ENCODE peak calls at places on chromosomes 7 and 10, in ten cellular contexts. W, H, R, U, Q, D, J, A, P and Z are unnamed samples.

GRCh38 chr10:70809011-70809611 is 6.6 kb upstream of the SGPL1 start:
- DNase-seq in W (no peak), H (no peak), R (no peak), U (no peak), Q (no peak), D (no peak), J (no peak), A (no peak), P (no peak), Z (no peak)

GRCh38 chr10:11015371-11015934 is 2.2 kb upstream of the CELF2 start:
- DNase-seq in W (no peak), H (no peak), R (no peak), U (no peak), Q (no peak), D (no peak), J (no peak), A (no peak), P (no peak), Z (no peak)

GRCh38 chr10:114504769-114505579 is 100.7 kb upstream of the AFAP1L2 start:
- DNase-seq in W (no peak), H (no peak), R (no peak), U (peak), Q (no peak), D (no peak), J (no peak), A (peak), P (no peak), Z (no peak)

GRCh38 chr7:85102813-85103350 is 84.0 kb downstream of the SEMA3D start:
- DNase-seq in W (no peak), H (no peak), R (no peak), U (no peak), Q (no peak), D (no peak), J (no peak), A (peak), P (no peak), Z (no peak)

GRCh38 chr10:131858583-131859340 is 42.0 kb upstream of the PPP2R2D start:
- DNase-seq in W (no peak), H (no peak), R (peak), U (no peak), Q (no peak), D (no peak), J (peak), A (no peak), P (no peak), Z (peak)

GRCh38 chr7:2843711-2844152 is 376 bp downstream of the GNA12 start:
- DNase-seq in W (peak), H (no peak), R (peak), U (peak), Q (no peak), D (no peak), J (peak), A (peak), P (no peak), Z (no peak)

GRCh38 chr7:82362129-82362528 is 81.4 kb downstream of the CACNA2D1 start:
- DNase-seq in W (no peak), H (no peak), R (no peak), U (no peak), Q (no peak), D (no peak), J (no peak), A (peak), P (no peak), Z (no peak)

GRCh38 chr10:3902054-3902808 is 117.2 kb upstream of the KLF6 start:
- DNase-seq in W (no peak), H (no peak), R (no peak), U (no peak), Q (peak), D (peak), J (no peak), A (no peak), P (no peak), Z (no peak)

GRCh38 chr7:98202367-98203195 is 8.7 kb upstream of the BHLHA15 start:
- DNase-seq in W (no peak), H (no peak), R (no peak), U (no peak), Q (no peak), D (peak), J (peak), A (no peak), P (no peak), Z (no peak)

GRCh38 chr10:31758495-31758894 is 170.1 kb downstream of the ARHGAP12 start:
- DNase-seq in W (no peak), H (no peak), R (no peak), U (no peak), Q (no peak), D (no peak), J (no peak), A (no peak), P (no peak), Z (no peak)

GRCh38 chr7:5425507-5426225 is 2.0 kb upstream of the TNRC18 start:
- DNase-seq in W (peak), H (no peak), R (peak), U (peak), Q (peak), D (no peak), J (peak), A (peak), P (no peak), Z (no peak)

GRCh38 chr10:70472799-70473452 is 5.6 kb upstream of the PALD1 start:
- DNase-seq in W (no peak), H (no peak), R (no peak), U (no peak), Q (no peak), D (no peak), J (no peak), A (no peak), P (no peak), Z (no peak)

GRCh38 chr7:142809671-142810070 is 38.9 kb downstream of the PRSS2 start:
- DNase-seq in W (no peak), H (no peak), R (no peak), U (no peak), Q (no peak), D (no peak), J (no peak), A (no peak), P (no peak), Z (no peak)

GRCh38 chr10:118107541-118107940 is 60.8 kb upstream of the RAB11FIP2 start:
- DNase-seq in W (no peak), H (no peak), R (no peak), U (no peak), Q (no peak), D (no peak), J (no peak), A (no peak), P (no peak), Z (no peak)

GRCh38 chr10:45374451-45375052 is 536 bp downstream of the ALOX5 start:
- DNase-seq in W (no peak), H (no peak), R (no peak), U (no peak), Q (no peak), D (no peak), J (peak), A (no peak), P (no peak), Z (peak)

GRCh38 chr10:110267246-110267645 is 37.5 kb downstream of the SMNDC1 start:
- DNase-seq in W (no peak), H (no peak), R (no peak), U (no peak), Q (no peak), D (no peak), J (no peak), A (no peak), P (no peak), Z (no peak)

GRCh38 chr7:53292341-53292740 is 256.9 kb downstream of the POM121L12 start:
- DNase-seq in W (no peak), H (no peak), R (no peak), U (no peak), Q (no peak), D (no peak), J (no peak), A (no peak), P (no peak), Z (no peak)

GRCh38 chr7:87926581-87927461 is 7.2 kb upstream of the ADAM22 start:
- DNase-seq in W (no peak), H (no peak), R (no peak), U (no peak), Q (no peak), D (no peak), J (no peak), A (no peak), P (no peak), Z (no peak)

GRCh38 chr7:149854611-149855367 is 16.6 kb downstream of the ZNF862 start:
- DNase-seq in W (no peak), H (no peak), R (no peak), U (peak), Q (peak), D (no peak), J (peak), A (peak), P (peak), Z (no peak)

GRCh38 chr7:37665352-37666022 is 18.1 kb upstream of the GPR141 start:
- DNase-seq in W (no peak), H (no peak), R (no peak), U (no peak), Q (no peak), D (no peak), J (no peak), A (no peak), P (no peak), Z (no peak)

GRCh38 chr7:100739934-100740333 is 6.5 kb downstream of the ZAN start:
- DNase-seq in W (no peak), H (no peak), R (no peak), U (no peak), Q (no peak), D (no peak), J (no peak), A (no peak), P (no peak), Z (no peak)

GRCh38 chr10:28991326-28991725 is 297.5 kb upstream of the LYZL1 start:
- DNase-seq in W (peak), H (no peak), R (no peak), U (no peak), Q (no peak), D (no peak), J (no peak), A (peak), P (peak), Z (no peak)

GRCh38 chr7:120334475-120334874 is 61.5 kb downstream of the KCND2 start:
- DNase-seq in W (no peak), H (no peak), R (no peak), U (no peak), Q (no peak), D (no peak), J (no peak), A (no peak), P (no peak), Z (no peak)

GRCh38 chr10:129774082-129774735 is 189.9 kb downstream of the EBF3 start:
- DNase-seq in W (no peak), H (no peak), R (peak), U (no peak), Q (no peak), D (no peak), J (peak), A (no peak), P (no peak), Z (no peak)

GRCh38 chr10:17418249-17418648 is 36.1 kb downstream of the ST8SIA6 start:
- DNase-seq in W (no peak), H (no peak), R (no peak), U (no peak), Q (no peak), D (no peak), J (no peak), A (no peak), P (no peak), Z (no peak)

GRCh38 chr7:38057829-38058228 is 120.2 kb upstream of the STARD3NL start:
- DNase-seq in W (no peak), H (no peak), R (no peak), U (peak), Q (no peak), D (no peak), J (no peak), A (no peak), P (no peak), Z (no peak)

GRCh38 chr7:50349963-50350944 is 45.7 kb downstream of the IKZF1 start:
- DNase-seq in W (no peak), H (no peak), R (no peak), U (no peak), Q (no peak), D (no peak), J (no peak), A (no peak), P (no peak), Z (no peak)

GRCh38 chr10:3149918-3150317 is 22.7 kb downstream of the PITRM1 start:
- DNase-seq in W (no peak), H (no peak), R (peak), U (no peak), Q (no peak), D (no peak), J (no peak), A (no peak), P (no peak), Z (no peak)

GRCh38 chr7:21927693-21928092 is 18.0 kb downstream of the CDCA7L start:
- DNase-seq in W (no peak), H (no peak), R (no peak), U (no peak), Q (no peak), D (no peak), J (no peak), A (no peak), P (no peak), Z (no peak)

GRCh38 chr10:4195214-4195613 is 410.2 kb upstream of the KLF6 start:
- DNase-seq in W (no peak), H (no peak), R (no peak), U (no peak), Q (no peak), D (no peak), J (no peak), A (peak), P (peak), Z (no peak)

DNA sequence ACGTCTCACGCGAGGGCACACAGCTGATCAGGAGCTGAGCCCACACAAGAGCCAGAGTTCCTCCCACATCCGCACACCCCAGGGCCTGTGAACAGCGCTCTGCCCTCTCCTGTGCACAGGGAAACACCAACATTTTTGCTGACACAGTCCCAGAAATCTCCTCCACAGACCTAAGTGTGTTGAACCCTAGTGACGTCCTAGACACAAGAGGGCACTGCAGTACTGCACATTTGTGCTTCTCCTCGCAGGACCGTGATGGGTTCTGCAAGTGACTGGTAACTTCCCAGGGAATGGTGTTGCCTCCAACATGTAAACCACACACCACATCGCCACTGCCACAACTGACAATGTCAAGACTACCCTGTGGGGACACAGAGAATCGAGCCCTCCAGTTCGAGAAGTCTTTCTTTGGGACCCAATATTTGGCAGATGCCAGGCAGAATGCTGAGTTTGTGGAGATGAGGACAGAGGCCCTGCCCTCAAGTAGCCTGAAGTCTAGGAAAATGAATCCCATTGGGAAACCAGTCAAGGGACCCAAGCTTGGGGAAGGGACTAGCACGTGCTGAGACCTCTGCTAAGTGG is 170.3 kb downstream of the PAXIP1 start:
- DNase-seq in W (no peak), H (no peak), R (no peak), U (peak), Q (no peak), D (no peak), J (no peak), A (no peak), P (peak), Z (no peak)
- TF ChIP-seq CTCF in W (no peak), H (no peak), R (no peak), U (peak), Q (no peak), D (no peak), J (no peak), A (no peak), P (no peak), Z (no peak)

GRCh38 chr10:14654821-14655382 is 119.8 kb downstream of the FAM107B start:
- DNase-seq in W (no peak), H (no peak), R (no peak), U (peak), Q (no peak), D (no peak), J (no peak), A (no peak), P (no peak), Z (no peak)
- TF ChIP-seq CTCF in W (no peak), H (no peak), R (no peak), U (no peak), Q (no peak), D (no peak), J (no peak), A (no peak), P (no peak), Z (no peak)

DNA sequence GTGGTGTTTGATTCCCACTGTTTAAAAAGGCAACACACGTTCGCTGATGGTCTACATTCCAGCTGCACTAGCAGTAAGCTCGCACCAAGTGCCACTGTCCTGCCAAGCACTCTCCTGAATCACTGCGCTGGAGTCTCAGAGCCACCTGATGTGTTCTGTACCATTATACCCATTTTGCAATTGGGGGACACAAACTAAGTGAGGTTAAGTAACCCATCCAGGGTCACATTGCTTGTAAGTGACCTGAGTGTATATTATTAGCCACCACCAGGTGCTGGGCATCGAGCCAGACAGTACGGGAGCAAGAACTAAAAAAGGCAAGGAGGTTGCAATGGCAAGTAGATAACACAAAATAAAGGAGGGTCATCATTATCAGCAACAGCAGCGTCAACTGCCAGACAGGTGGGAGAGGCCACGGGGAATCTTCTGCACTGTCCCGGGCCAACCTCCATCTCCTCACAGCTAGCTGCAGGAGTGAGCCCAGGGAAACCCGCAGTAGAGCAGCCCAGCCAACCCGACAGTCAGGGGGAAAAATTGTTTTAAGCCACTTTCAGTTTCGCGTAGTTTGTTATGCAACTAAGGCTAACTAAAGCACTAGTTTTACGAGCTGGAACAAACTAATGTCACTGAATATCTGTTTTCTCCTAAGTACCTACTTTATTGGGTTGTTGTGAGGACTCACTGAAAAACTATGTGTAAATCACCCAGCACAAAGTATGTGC is 712 bp upstream of the CPVL start:
- DNase-seq in W (peak), H (no peak), R (no peak), U (peak), Q (peak), D (no peak), J (no peak), A (no peak), P (peak), Z (no peak)
- TF ChIP-seq CTCF in W (peak), H (no peak), R (no peak), U (no peak), Q (peak), D (no peak), J (no peak), A (no peak), P (no peak), Z (no peak)

DNA sequence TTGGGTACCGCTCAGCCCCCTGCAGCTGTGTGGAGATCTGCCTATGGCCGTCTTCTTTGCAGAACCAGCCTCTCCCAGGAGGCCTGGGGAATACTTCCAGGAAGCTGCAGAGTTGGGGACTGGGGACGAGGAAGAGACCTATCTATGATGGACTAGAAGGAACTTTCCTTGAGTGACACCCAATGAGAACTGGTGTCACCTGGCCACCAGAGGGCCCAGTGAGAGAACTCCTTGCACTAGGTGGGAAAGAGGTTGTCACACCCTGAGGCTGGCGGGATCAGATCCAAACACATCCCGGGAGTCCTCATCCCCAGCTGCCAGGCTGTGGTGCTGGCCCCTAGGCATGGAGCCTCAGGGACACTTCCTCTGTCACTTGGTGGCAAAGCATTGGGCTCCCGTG is 4.9 kb upstream of the GRID2IP start:
- DNase-seq in W (no peak), H (no peak), R (no peak), U (no peak), Q (no peak), D (no peak), J (no peak), A (no peak), P (no peak), Z (no peak)
- TF ChIP-seq CTCF in W (no peak), H (no peak), R (no peak), U (no peak), Q (no peak), D (no peak), J (peak), A (no peak), P (peak), Z (no peak)

GRCh38 chr10:105974803-105975456 is 1189.6 kb downstream of the SORCS1 start:
- DNase-seq in W (no peak), H (no peak), R (no peak), U (peak), Q (no peak), D (no peak), J (no peak), A (peak), P (no peak), Z (no peak)
- TF ChIP-seq CTCF in W (peak), H (peak), R (peak), U (peak), Q (peak), D (no peak), J (peak), A (peak), P (no peak), Z (no peak)

GRCh38 chr7:128031901-128032604 is 816 bp upstream of the LRRC4 start:
- DNase-seq in W (peak), H (no peak), R (peak), U (peak), Q (peak), D (peak), J (peak), A (peak), P (no peak), Z (peak)
- TF ChIP-seq CTCF in W (peak), H (no peak), R (peak), U (peak), Q (peak), D (no peak), J (peak), A (peak), P (no peak), Z (no peak)

DNA sequence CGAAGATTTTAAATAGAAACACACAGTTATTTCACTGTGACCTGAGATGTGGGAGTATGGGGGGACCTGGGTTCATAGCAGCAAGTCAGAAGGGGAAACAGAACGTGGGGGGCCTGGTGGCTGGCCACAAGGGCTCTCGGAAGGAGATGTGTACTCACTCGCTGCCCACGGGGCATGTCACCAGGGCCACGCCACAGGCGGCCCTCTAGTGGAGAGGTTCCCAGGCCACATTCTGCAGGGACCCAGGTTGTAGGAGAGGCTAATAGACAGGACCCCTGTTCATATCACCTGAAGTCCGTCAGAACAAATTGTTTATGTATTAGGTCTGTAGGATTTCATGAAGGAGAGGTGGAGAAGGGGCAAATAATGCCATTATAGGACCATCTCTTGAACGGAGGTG is 25.1 kb upstream of the SVOPL start:
- DNase-seq in W (no peak), H (no peak), R (no peak), U (no peak), Q (no peak), D (no peak), J (no peak), A (no peak), P (no peak), Z (no peak)
- TF ChIP-seq CTCF in W (no peak), H (no peak), R (no peak), U (peak), Q (no peak), D (no peak), J (no peak), A (no peak), P (no peak), Z (no peak)